ENCODE peak calls at places on chromosomes 4 and X, in nine cellular contexts. A is pancreas, W is kidney, C is Caco-2, N is K562, U is IMR-90, G is fibroblast of lung, Z is endothelial cell of umbilical vein, I is heart right ventricle. J is an unnamed sample. For H3K4me1, the result is how much of the 10 kb centered on the place peaks cover.

GRCh38 chr4:28082686-28083390 is 1222.2 kb downstream of the STIM2 start:
- DNase-seq in N (no peak), G (no peak), A (no peak), I (no peak), U (peak), C (no peak), Z (no peak), W (no peak), J (no peak)

GRCh38 chrX:17412692-17413091 is 37.7 kb downstream of the NHS start:
- DNase-seq in C (no peak), N (no peak), U (peak), G (peak), A (no peak), I (no peak), W (no peak), Z (no peak), J (no peak)

GRCh38 chrX:31397119-31397518 is 325.3 kb upstream of the FTHL17 start:
- DNase-seq in G (peak), A (no peak), C (no peak), I (no peak), W (no peak), U (peak), N (no peak), Z (no peak), J (no peak)

GRCh38 chr4:98626350-98626749 is 32.1 kb downstream of the TSPAN5 start:
- DNase-seq in U (peak), A (no peak), W (no peak), C (no peak), I (no peak), G (peak), N (no peak), Z (peak), J (no peak)

GRCh38 chrX:153725832-153726285 is 1.2 kb downstream of the ABCD1 start:
- DNase-seq in A (peak), Z (no peak), W (peak), G (no peak), I (peak), N (no peak), C (no peak), U (no peak), J (no peak)

GRCh38 chrX:35150642-35151239 is 208.1 kb downstream of the FAM47B start:
- DNase-seq in I (no peak), C (no peak), W (peak), A (no peak), Z (no peak), N (no peak), G (no peak), U (no peak), J (no peak)

GRCh38 chr4:140094701-140095420 is 59.1 kb downstream of the MAML3 start:
- DNase-seq in C (no peak), W (peak), I (peak), N (no peak), A (peak), Z (peak), G (peak), U (peak), J (peak)

GRCh38 chrX:153830632-153831434 is 489 bp upstream of the PDZD4 start:
- DNase-seq in A (no peak), I (no peak), U (no peak), G (no peak), N (no peak), Z (no peak), W (no peak), C (no peak), J (no peak)

GRCh38 chr4:111031180-111031579 is 408.3 kb upstream of the PITX2 start:
- DNase-seq in U (peak), N (no peak), I (no peak), Z (no peak), C (no peak), A (no peak), W (no peak), G (no peak), J (no peak)

GRCh38 chr4:41887821-41888699 is 47.2 kb upstream of the TMEM33 start:
- DNase-seq in C (no peak), G (peak), I (no peak), N (peak), Z (peak), A (no peak), U (peak), W (no peak), J (peak)

GRCh38 chr4:89024051-89024675 is 32.8 kb downstream of the FAM13A start:
- DNase-seq in I (no peak), Z (peak), A (no peak), W (no peak), C (peak), U (peak), N (peak), G (peak), J (peak)

GRCh38 chrX:143306991-143307965 is 210.0 kb downstream of the SPANXN3 start:
- DNase-seq in U (no peak), Z (no peak), C (peak), G (no peak), W (no peak), I (no peak), N (no peak), A (peak), J (no peak)

GRCh38 chrX:44025611-44026010 is 52.4 kb upstream of the NDP start:
- DNase-seq in N (no peak), A (no peak), U (peak), W (no peak), G (peak), C (no peak), Z (peak), I (no peak), J (no peak)

GRCh38 chrX:41605144-41605543 is 83.6 kb upstream of the GPR34 start:
- DNase-seq in W (no peak), Z (no peak), A (no peak), N (no peak), I (no peak), U (no peak), C (no peak), G (no peak), J (no peak)

GRCh38 chrX:14802943-14803710 is 69.7 kb downstream of the FANCB start:
- DNase-seq in A (no peak), N (no peak), Z (no peak), G (peak), C (no peak), I (no peak), U (no peak), W (no peak), J (no peak)

GRCh38 chr4:148926861-148927260 is 484.6 kb upstream of the NR3C2 start:
- DNase-seq in I (peak), C (no peak), N (no peak), W (peak), A (peak), G (peak), U (peak), Z (no peak), J (no peak)

GRCh38 chrX:38941675-38942074 is 140.4 kb downstream of the MID1IP1 start:
- DNase-seq in G (peak), C (no peak), U (peak), W (no peak), A (no peak), N (no peak), Z (no peak), I (no peak), J (no peak)

GRCh38 chr4:41939016-41939623 is 3.9 kb downstream of the TMEM33 start:
- DNase-seq in Z (no peak), U (peak), A (no peak), C (no peak), I (no peak), N (no peak), G (peak), W (no peak), J (no peak)

GRCh38 chr4:154911097-154911496 is 130.0 kb downstream of the RBM46 start:
- DNase-seq in N (no peak), C (no peak), A (no peak), W (no peak), Z (no peak), I (no peak), U (peak), G (no peak), J (no peak)

GRCh38 chr4:11424000-11424399 is 4.7 kb downstream of the HS3ST1 start:
- DNase-seq in U (peak), G (peak), N (peak), W (peak), Z (peak), A (no peak), C (no peak), I (no peak), J (peak)

GRCh38 chr4:73729534-73730165 is 10.7 kb upstream of the CXCL8 start:
- DNase-seq in Z (peak), N (peak), W (peak), I (peak), C (peak), U (peak), G (peak), A (peak), J (peak)

GRCh38 chr4:37471971-37472370 is 214.2 kb downstream of the RELL1 start:
- DNase-seq in G (no peak), N (no peak), A (peak), U (no peak), C (peak), Z (no peak), I (no peak), W (peak), J (peak)

GRCh38 chr4:25913056-25913850 is 767 bp upstream of the SMIM20 start:
- DNase-seq in U (peak), G (no peak), N (no peak), Z (peak), W (peak), A (peak), I (peak), C (no peak), J (peak)

GRCh38 chr4:106315476-106315967 is 487 bp downstream of the TBCK start:
- DNase-seq in W (no peak), I (no peak), G (peak), N (peak), A (no peak), U (peak), C (peak), Z (no peak), J (peak)

GRCh38 chr4:133147365-133147821 is 1.7 kb upstream of the PCDH10 start:
- DNase-seq in W (peak), C (no peak), G (no peak), N (no peak), I (no peak), Z (peak), A (no peak), U (no peak), J (no peak)

GRCh38 chrX:20218809-20219505 is 47.8 kb downstream of the RPS6KA3 start:
- DNase-seq in U (peak), N (peak), W (no peak), Z (peak), I (no peak), C (no peak), A (no peak), G (peak), J (no peak)

GRCh38 chr4:157706134-157706533 is 466.7 kb downstream of the GASK1B start:
- DNase-seq in Z (no peak), C (no peak), A (no peak), G (no peak), W (no peak), I (no peak), U (no peak), N (no peak), J (no peak)

GRCh38 chr4:96642486-96642885 is 802.6 kb downstream of the PDHA2 start:
- DNase-seq in A (no peak), I (no peak), U (no peak), G (no peak), W (no peak), C (no peak), N (no peak), Z (no peak), J (no peak)

GRCh38 chrX:115547448-115547847 is 13.5 kb upstream of the PLS3 start:
- DNase-seq in A (no peak), G (no peak), N (no peak), W (no peak), C (no peak), I (no peak), Z (no peak), U (no peak), J (no peak)

GRCh38 chrX:150842198-150842553 is 56.3 kb downstream of the CD99L2 start:
- DNase-seq in G (no peak), C (no peak), A (no peak), U (no peak), I (no peak), N (no peak), Z (no peak), W (no peak), J (no peak)

GRCh38 chr4:118911162-118911791 is 22.6 kb downstream of the SYNPO2 start:
- DNase-seq in Z (no peak), A (no peak), N (no peak), C (no peak), U (peak), I (no peak), W (no peak), G (no peak), J (no peak)

GRCh38 chrX:63506320-63506719 is 155.2 kb upstream of the SPIN4 start:
- DNase-seq in W (no peak), I (no peak), N (peak), C (no peak), Z (peak), U (peak), G (peak), A (no peak), J (no peak)

GRCh38 chr4:7959066-7959465 is 19.4 kb upstream of the AFAP1 start:
- DNase-seq in W (no peak), A (no peak), G (no peak), C (no peak), I (no peak), U (no peak), N (no peak), Z (no peak), J (no peak)

GRCh38 chr4:624705-625590 is at the start of gene PDE6B:
- DNase-seq in W (peak), C (peak), U (no peak), Z (no peak), N (no peak), G (no peak), I (no peak), A (no peak), J (no peak)

GRCh38 chr4:43763029-43763610 is 685.5 kb downstream of the KCTD8 start:
- DNase-seq in U (no peak), Z (no peak), W (no peak), A (no peak), N (no peak), C (no peak), I (no peak), G (no peak), J (peak)

GRCh38 chrX:18983711-18984380 is at the start of gene PHKA2:
- DNase-seq in C (peak), W (peak), I (peak), N (peak), G (peak), A (peak), Z (no peak), U (no peak), J (peak)

GRCh38 chr4:186021461-186022167 is 47.3 kb upstream of the TLR3 start:
- DNase-seq in G (peak), A (no peak), Z (peak), I (peak), C (no peak), W (peak), N (no peak), U (peak), J (peak)

GRCh38 chrX:46715521-46715920 is 43.4 kb downstream of the SLC9A7 start:
- DNase-seq in G (no peak), Z (no peak), N (no peak), C (no peak), U (no peak), I (no peak), A (no peak), W (no peak), J (no peak)

GRCh38 chr4:24024157-24024556 is 134.3 kb upstream of the PPARGC1A start:
- DNase-seq in U (peak), N (no peak), Z (no peak), C (no peak), W (no peak), I (no peak), A (no peak), G (peak), J (no peak)

GRCh38 chr4:57104706-57105560 is 5.3 kb downstream of the IGFBP7 start:
- DNase-seq in I (no peak), Z (no peak), W (no peak), A (no peak), U (peak), N (no peak), C (no peak), G (no peak), J (no peak)

GRCh38 chr4:57100979-57101629 is 9.1 kb downstream of the IGFBP7 start:
- DNase-seq in Z (no peak), U (no peak), G (no peak), W (no peak), N (no peak), I (no peak), C (peak), A (no peak), J (no peak)

GRCh38 chr4:57099363-57099762 is 10.8 kb downstream of the IGFBP7 start:
- DNase-seq in I (no peak), U (no peak), Z (no peak), G (no peak), C (no peak), W (no peak), A (no peak), N (no peak), J (no peak)

GRCh38 chr4:57102050-57102564 is 8.1 kb downstream of the IGFBP7 start:
- DNase-seq in U (peak), G (peak), W (peak), I (peak), A (no peak), Z (peak), N (no peak), C (no peak), J (peak)

DNA sequence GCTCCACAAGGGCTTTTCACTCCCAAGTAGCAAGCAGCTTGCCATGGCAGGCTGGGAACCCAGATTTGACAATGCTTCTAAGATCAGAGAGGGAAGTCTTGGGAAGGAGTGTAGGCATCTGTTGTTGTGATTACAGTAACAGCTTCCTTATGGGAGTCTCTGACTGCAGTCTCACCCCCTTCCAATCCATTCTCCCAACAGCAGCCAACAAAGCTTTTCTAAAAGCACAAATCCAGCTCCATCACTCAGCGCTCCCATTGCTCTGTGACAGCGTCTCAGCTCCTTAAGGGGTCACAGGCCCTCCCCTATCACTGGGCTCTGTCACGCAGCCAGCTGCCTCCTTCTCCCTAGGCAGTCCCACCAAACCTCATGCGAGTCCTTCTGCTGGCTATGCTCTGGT is 7.1 kb downstream of the IGFBP7 start:
- DNase-seq in I (peak), C (no peak), Z (peak), N (no peak), A (no peak), W (peak), G (no peak), U (peak), J (no peak)
- H3K4me1 ChIP-seq in I (half or more), C (under half), Z (under half), N (under half), A (under half), W (under half), G (under half), U (under half), J (under half)

GRCh38 chr4:159077702-159078495 is 25.0 kb upstream of the RAPGEF2 start:
- DNase-seq in Z (no peak), G (peak), N (no peak), U (peak), W (no peak), C (no peak), I (no peak), A (no peak), J (no peak)
- H3K4me3 ChIP-seq in Z (no peak), G (no peak), N (no peak), U (no peak), W (no peak), C (no peak), I (no peak), A (peak), J (no peak)

GRCh38 chrX:149639568-149639967 is 8.0 kb upstream of the TMEM185A start:
- DNase-seq in W (no peak), N (no peak), G (no peak), A (no peak), I (no peak), Z (no peak), U (no peak), C (no peak), J (no peak)

GRCh38 chrX:149641832-149642231 is 10.2 kb upstream of the TMEM185A start:
- DNase-seq in C (no peak), I (no peak), W (no peak), G (no peak), Z (no peak), A (no peak), U (no peak), N (no peak), J (no peak)

GRCh38 chrX:149638860-149639259 is 7.3 kb upstream of the TMEM185A start:
- DNase-seq in C (no peak), I (no peak), W (no peak), U (peak), G (no peak), A (no peak), Z (no peak), N (no peak), J (no peak)

GRCh38 chrX:149643496-149643895 is 11.9 kb upstream of the TMEM185A start:
- DNase-seq in Z (no peak), W (no peak), A (no peak), U (no peak), I (no peak), N (no peak), G (no peak), C (no peak), J (no peak)

DNA sequence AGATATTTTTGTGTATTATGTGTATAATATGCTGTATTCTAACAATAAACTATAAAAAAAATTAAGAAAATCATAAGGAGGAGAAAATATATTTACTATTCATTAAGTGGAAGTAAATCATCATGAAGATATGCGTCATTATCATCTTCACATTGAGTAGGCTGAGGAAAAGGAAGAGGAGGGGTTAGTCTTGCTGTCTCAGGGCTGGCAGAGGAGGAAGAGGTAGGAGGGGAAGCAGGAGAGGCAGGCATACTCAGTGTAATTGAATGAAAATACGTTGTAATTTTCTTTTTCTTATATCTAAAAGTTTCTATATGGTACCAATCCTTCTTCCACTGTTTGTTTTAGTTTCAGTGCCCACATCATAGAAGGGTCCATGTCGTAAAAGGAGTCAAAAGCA is 9.8 kb upstream of the TMEM185A start:
- DNase-seq in C (no peak), U (no peak), G (no peak), A (no peak), W (no peak), I (no peak), N (no peak), Z (no peak), J (no peak)
- H3K4me1 ChIP-seq in C (under half), U (under half), G (under half), A (under half), W (under half), I (under half), N (under half), Z (under half), J (under half)

GRCh38 chr4:159505275-159505975 is 402.5 kb downstream of the RAPGEF2 start:
- DNase-seq in I (no peak), G (no peak), A (no peak), N (no peak), U (no peak), C (no peak), Z (no peak), W (no peak), J (no peak)
- H3K4me3 ChIP-seq in I (no peak), G (no peak), A (no peak), N (no peak), U (no peak), C (no peak), Z (no peak), W (no peak), J (peak)

GRCh38 chrX:13697440-13697839 is 8.5 kb downstream of the RAB9A start:
- DNase-seq in A (no peak), U (no peak), W (no peak), I (no peak), G (no peak), N (no peak), C (no peak), Z (no peak), J (no peak)
- H3K4me1 ChIP-seq in A (under half), U (under half), W (under half), I (half or more), G (under half), N (under half), C (under half), Z (under half), J (half or more)

J was measured in adrenal gland.